ENCODE peak calls at places on chromosomes 7 and 10, in five cellular contexts. S, F, A, X and V are unnamed samples.

GRCh38 chr10:62625484-62625883 is 179.0 kb upstream of the ADO start:
- DNase-seq in F (no peak), X (no peak), A (no peak), S (no peak), V (no peak)

GRCh38 chr10:68925489-68925888 is 24.4 kb downstream of the DDX50 start:
- DNase-seq in A (no peak), F (no peak), X (no peak), S (no peak), V (no peak)

GRCh38 chr10:74903491-74903890 is 77.1 kb downstream of the KAT6B start:
- DNase-seq in F (no peak), A (no peak), S (no peak), X (no peak), V (no peak)

GRCh38 chr7:2154831-2155230 is 77.9 kb downstream of the MAD1L1 start:
- DNase-seq in A (no peak), X (no peak), F (no peak), S (no peak), V (peak; percentile 21)

GRCh38 chr10:50275650-50276235 is 24.4 kb upstream of the ASAH2 start:
- DNase-seq in S (peak; percentile 51), F (peak; percentile 49), A (peak; percentile 14), X (peak; percentile 59), V (no peak)

GRCh38 chr7:25928549-25929330 is 223.3 kb upstream of the NFE2L3 start:
- DNase-seq in X (no peak), F (no peak), A (no peak), S (no peak), V (no peak)

GRCh38 chr10:96021332-96021731 is 22.1 kb upstream of the CCNJ start:
- DNase-seq in X (no peak), F (no peak), A (no peak), S (no peak), V (no peak)

GRCh38 chr10:2077231-2077630 is 339.9 kb upstream of the ADARB2 start:
- DNase-seq in F (no peak), S (no peak), X (no peak), A (no peak), V (no peak)

GRCh38 chr10:91756286-91756685 is 41.9 kb upstream of the TNKS2 start:
- DNase-seq in X (no peak), S (no peak), F (no peak), A (no peak), V (no peak)

GRCh38 chr10:110845372-110845755 is 26.4 kb upstream of the PDCD4 start:
- DNase-seq in A (no peak), S (no peak), F (no peak), X (no peak), V (no peak)

GRCh38 chr7:74290590-74290950 is 1.4 kb downstream of the CLIP2 start:
- DNase-seq in S (no peak), X (no peak), A (no peak), F (no peak), V (no peak)
- H3K27ac ChIP-seq in S (no peak overlapping the region), X (no peak overlapping the region), A (no peak overlapping the region), F (peak overlapping the region; percentile 86), V (no peak overlapping the region)

GRCh38 chr10:132882481-132882951 is 59.9 kb downstream of the CFAP46 start:
- DNase-seq in X (no peak), S (no peak), F (no peak), A (no peak), V (peak; percentile 63)

GRCh38 chr10:132881186-132881920 is 61.0 kb downstream of the CFAP46 start:
- DNase-seq in F (no peak), A (no peak), S (no peak), X (no peak), V (peak; percentile 22)

GRCh38 chr10:132880148-132880981 is 62.0 kb downstream of the CFAP46 start:
- DNase-seq in X (no peak), S (no peak), A (no peak), F (no peak), V (peak; percentile 26)

GRCh38 chr10:132883391-132883881 is 58.9 kb downstream of the CFAP46 start:
- DNase-seq in X (no peak), F (no peak), A (no peak), S (no peak), V (peak; percentile 21)

DNA sequence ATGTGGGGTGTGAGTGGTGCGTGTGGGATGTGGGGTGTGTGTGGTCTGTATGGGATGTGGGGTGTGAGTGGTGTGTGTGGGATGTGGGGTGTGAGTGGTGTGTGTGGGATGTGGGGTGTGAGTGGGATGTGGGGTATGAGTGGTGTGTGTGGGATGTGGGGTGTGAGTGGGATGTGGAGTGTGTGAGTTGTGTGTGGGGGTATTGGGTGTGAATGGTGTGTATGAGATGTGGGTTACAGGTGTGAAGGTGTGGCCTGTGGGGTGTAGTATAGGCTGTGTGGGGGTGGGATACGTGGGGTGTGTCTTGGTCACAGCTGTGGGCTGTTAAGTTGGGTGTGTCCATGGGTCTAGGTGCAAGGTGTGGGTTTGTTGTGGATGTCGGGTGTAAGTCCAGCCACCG is 60.3 kb downstream of the CFAP46 start:
- DNase-seq in A (no peak), X (no peak), S (no peak), F (no peak), V (peak; percentile 7)
- H3K4me3 ChIP-seq in A (no peak overlapping the region), X (no peak overlapping the region), S (no peak overlapping the region), F (no peak overlapping the region), V (no peak overlapping the region)

DNA sequence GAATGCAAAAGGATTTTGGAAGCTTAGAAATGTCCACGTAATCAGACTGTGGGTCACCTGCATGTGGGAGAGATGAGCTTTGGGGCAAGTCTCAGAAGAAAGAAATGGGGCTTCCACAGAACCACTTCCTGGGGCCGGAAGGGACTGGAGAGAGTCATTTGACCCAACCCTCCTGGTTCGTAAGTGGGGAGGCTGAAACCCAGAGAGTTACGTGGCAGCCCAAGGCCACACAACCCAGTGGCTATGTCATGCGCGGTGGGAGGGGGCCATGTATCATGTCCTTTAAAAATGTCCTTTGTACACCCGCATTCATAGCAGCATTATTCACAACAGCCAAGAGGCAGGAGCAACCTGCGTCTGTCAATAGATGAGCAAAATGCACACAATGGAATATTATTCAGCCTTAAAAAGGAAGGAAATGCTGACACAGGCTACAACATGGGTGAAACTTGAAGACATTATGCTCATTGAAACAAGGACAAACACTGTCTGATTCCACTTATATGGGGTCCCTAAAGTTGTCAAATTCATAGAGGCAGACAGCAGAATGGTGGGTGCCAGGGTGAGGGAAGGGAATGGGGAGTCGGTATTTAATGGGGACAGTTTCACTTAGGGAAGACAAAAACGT is 15.1 kb downstream of the CAMK2B start:
- DNase-seq in X (no peak), A (no peak), S (no peak), F (no peak), V (no peak)
- H3K27ac ChIP-seq in X (no peak overlapping the region), A (no peak overlapping the region), S (no peak overlapping the region), F (no peak overlapping the region), V (no peak overlapping the region)

GRCh38 chr7:156892086-156892800 is 740 bp downstream of the LMBR1 start:
- DNase-seq in F (no peak), A (peak; percentile 40), S (peak; percentile 83), X (peak; percentile 80), V (peak; percentile 64)

GRCh38 chr7:156892821-156893706 is at the start of gene LMBR1:
- DNase-seq in X (peak; percentile 98), A (peak; percentile 95), S (peak; percentile 92), F (peak; percentile 86), V (peak; percentile 97)

GRCh38 chr7:156889746-156890145 is 3.2 kb downstream of the LMBR1 start:
- DNase-seq in A (no peak), S (no peak), X (no peak), F (no peak), V (no peak)

DNA sequence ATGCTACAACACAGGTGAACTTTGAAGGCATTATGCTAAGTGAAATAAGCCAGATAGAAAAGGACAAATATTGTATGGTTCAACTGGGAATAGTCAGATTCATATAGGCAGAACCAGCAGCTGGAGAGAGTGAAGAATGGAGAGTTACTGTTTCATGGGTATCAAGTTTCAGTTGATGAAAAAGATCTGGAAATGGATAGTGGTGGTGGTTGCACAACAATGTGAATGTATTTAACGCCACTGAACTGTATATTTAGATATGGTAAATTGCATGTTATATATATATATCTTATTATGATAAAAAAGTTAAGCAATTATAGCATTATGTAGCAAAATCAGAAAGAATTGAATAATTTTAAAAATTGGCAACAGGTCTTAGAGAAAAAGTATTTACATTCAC is 3.9 kb downstream of the LMBR1 start:
- DNase-seq in F (no peak), X (no peak), A (no peak), S (no peak), V (no peak)
- H3K4me3 ChIP-seq in F (no peak overlapping the region), X (no peak overlapping the region), A (no peak overlapping the region), S (no peak overlapping the region), V (no peak overlapping the region)